ENCODE peak calls at places on chromosome 5, in nine cellular contexts. K is uterus; D is CD8-positive, alpha-beta T cell; I is GM12878; J is colonic mucosa; H is A549; S is right lobe of liver; U is GM06990; M is HCT116. O is an unnamed sample.
A peak's percentile ranks its signal among the peaks of the same experiment; 100 is the strongest.

GRCh38 chr5:167294861-167295685 is 996.4 kb upstream of the WWC1 start:
- DNase-seq in K (no peak), D (no peak), I (no peak), J (peak; percentile 55), H (peak; percentile 88), S (no peak), U (no peak), M (peak; percentile 3), O (no peak)

GRCh38 chr5:61023131-61023530 is 78.1 kb downstream of the NDUFAF2 start:
- DNase-seq in K (no peak), D (no peak), I (no peak), J (no peak), H (no peak), S (no peak), U (no peak), M (no peak), O (no peak)

GRCh38 chr5:172186114-172186695 is 1.8 kb downstream of the STK10 start:
- DNase-seq in K (no peak), D (no peak), I (no peak), J (no peak), H (no peak), S (no peak), U (no peak), M (no peak), O (no peak)

GRCh38 chr5:174327317-174327864 is 281.9 kb downstream of the NSG2 start:
- DNase-seq in K (no peak), D (peak; percentile 22), I (no peak), J (peak; percentile 46), H (peak; percentile 78), S (no peak), U (peak; percentile 27), M (peak; percentile 75), O (peak; percentile 53)

GRCh38 chr5:1930880-1931589 is 48.3 kb upstream of the IRX4 start:
- DNase-seq in K (peak; percentile 56), D (no peak), I (no peak), J (no peak), H (no peak), S (no peak), U (no peak), M (no peak), O (no peak)

GRCh38 chr5:41815663-41816062 is 54.6 kb downstream of the OXCT1 start:
- DNase-seq in K (no peak), D (no peak), I (no peak), J (no peak), H (no peak), S (no peak), U (no peak), M (no peak), O (no peak)

GRCh38 chr5:175363300-175363699 is 80.7 kb downstream of the DRD1 start:
- DNase-seq in K (no peak), D (no peak), I (no peak), J (no peak), H (no peak), S (no peak), U (no peak), M (no peak), O (no peak)

GRCh38 chr5:79526928-79527327 is 13.0 kb upstream of the HOMER1 start:
- DNase-seq in K (no peak), D (no peak), I (no peak), J (no peak), H (no peak), S (no peak), U (no peak), M (no peak), O (no peak)

DNA sequence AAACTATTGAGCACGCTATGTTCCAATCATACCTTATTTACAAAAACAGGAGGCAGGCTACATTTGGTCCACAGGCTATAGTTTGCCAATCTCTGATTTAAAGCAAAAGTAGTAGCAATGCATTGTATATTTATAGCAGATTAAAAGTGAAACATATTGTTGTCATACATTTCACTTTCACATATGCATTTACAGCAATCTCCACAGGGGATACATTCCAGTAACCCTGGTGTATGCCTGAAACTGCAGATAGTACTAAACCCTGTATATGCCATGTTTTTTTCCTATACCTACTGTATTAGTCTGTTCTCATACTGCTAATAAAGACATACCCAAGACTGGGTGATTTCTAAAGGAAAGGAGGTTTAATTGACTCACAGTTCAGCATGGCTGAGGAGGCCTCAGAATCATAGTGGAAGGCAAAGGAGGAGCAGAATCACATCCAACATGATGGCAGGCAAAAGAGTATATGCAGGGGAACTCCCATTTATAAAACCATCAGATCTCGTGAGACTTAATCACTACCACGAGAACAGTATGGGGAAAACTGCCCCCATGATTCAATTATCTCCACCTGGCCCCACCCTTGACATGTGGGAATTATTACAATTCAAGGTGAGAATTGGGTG is 5.9 kb upstream of the CSF1R start:
- DNase-seq in K (no peak), D (no peak), I (no peak), J (no peak), H (no peak), S (no peak), U (no peak), M (no peak), O (no peak)
- TF ChIP-seq CTCF in K (no peak), D (no peak), I (no peak), J (no peak), H (no peak), S (no peak), U (no peak), M (no peak), O (no peak)

GRCh38 chr5:122112063-122112462 is 17.3 kb upstream of the ZNF474 start:
- DNase-seq in K (no peak), D (no peak), I (no peak), J (no peak), H (no peak), S (no peak), U (no peak), M (no peak), O (no peak)
- H3K4me3 ChIP-seq in K (no peak overlapping the region), D (no peak overlapping the region), I (no peak overlapping the region), J (no peak overlapping the region), H (no peak overlapping the region), S (no peak overlapping the region), U (no peak overlapping the region), M (no peak overlapping the region), O (no peak overlapping the region)

GRCh38 chr5:111071413-111071812 is at the start of gene TSLP:
- DNase-seq in K (no peak), D (no peak), I (no peak), J (no peak), H (no peak), S (no peak), U (no peak), M (no peak), O (no peak)

GRCh38 chr5:111068208-111068607 is 3.3 kb upstream of the TSLP start:
- DNase-seq in K (no peak), D (no peak), I (no peak), J (no peak), H (no peak), S (no peak), U (no peak), M (no peak), O (no peak)

GRCh38 chr5:111069839-111070238 is 1.7 kb upstream of the TSLP start:
- DNase-seq in K (no peak), D (no peak), I (no peak), J (no peak), H (no peak), S (no peak), U (no peak), M (no peak), O (no peak)

GRCh38 chr5:111072949-111073682 is 1.6 kb downstream of the TSLP start:
- DNase-seq in K (peak; percentile 20), D (peak; percentile 55), I (no peak), J (peak; percentile 64), H (no peak), S (peak; percentile 81), U (peak; percentile 30), M (peak; percentile 19), O (no peak)

DNA sequence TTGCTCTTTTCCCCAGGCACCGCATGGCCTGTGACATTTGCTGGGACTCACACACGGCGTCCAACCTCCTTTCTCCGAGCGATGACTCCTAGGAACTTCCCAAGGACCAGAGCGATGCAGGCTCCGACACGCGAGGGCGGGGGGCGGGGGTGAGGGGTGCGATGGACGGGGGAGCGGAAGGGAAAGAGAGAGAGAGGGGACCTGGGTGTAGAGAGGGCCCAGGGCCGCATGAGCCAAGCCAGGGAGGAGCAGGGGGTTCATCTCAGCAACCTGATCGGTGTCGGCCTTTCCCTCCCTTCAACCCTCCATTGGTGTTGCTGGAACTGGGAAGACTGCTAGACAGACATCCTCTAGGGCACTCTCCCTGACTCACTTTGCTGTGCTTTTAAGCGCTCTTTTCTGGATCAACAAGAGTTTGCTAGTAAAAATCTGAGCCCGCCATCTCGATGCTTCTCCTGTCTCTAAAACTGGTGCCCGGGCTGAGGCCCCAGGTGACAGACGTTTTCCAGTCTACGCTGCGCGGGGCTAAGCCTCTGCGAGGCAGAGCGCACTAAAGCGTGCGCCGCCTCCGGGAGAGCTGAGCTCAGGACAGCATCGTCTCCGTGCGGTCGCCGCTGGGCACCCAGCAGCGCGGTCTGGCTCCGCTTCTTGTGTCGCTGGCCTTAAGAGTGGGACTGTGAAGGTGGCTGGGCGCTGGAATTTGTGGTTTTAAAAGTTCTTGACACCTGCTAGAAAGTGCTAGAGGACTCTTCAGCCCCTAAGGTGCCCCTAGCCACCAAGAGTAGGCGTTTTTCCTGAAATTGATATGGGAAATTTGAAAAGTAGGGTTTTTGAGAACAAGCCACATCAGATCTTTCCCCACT is 1.0 kb upstream of the TSLP start:
- DNase-seq in K (no peak), D (peak; percentile 10), I (no peak), J (no peak), H (no peak), S (peak; percentile 57), U (no peak), M (no peak), O (no peak)
- TF ChIP-seq CTCF in K (no peak), D (no peak), I (no peak), J (no peak), H (no peak), S (no peak), U (no peak), M (no peak), O (no peak)

GRCh38 chr5:51383494-51384081 is 340 bp downstream of the ISL1 start:
- DNase-seq in K (no peak), D (no peak), I (no peak), J (no peak), H (no peak), S (no peak), U (no peak), M (no peak), O (no peak)

GRCh38 chr5:51382759-51383493 is at the start of gene ISL1:
- DNase-seq in K (no peak), D (no peak), I (no peak), J (peak; percentile 84), H (peak; percentile 60), S (no peak), U (peak; percentile 20), M (peak; percentile 57), O (peak; percentile 35)

GRCh38 chr5:51385214-51385613 is 2.0 kb downstream of the ISL1 start:
- DNase-seq in K (no peak), D (no peak), I (no peak), J (no peak), H (no peak), S (no peak), U (no peak), M (no peak), O (no peak)

GRCh38 chr5:51382508-51382758 is 815 bp upstream of the ISL1 start:
- DNase-seq in K (no peak), D (no peak), I (no peak), J (no peak), H (no peak), S (no peak), U (no peak), M (no peak), O (no peak)

DNA sequence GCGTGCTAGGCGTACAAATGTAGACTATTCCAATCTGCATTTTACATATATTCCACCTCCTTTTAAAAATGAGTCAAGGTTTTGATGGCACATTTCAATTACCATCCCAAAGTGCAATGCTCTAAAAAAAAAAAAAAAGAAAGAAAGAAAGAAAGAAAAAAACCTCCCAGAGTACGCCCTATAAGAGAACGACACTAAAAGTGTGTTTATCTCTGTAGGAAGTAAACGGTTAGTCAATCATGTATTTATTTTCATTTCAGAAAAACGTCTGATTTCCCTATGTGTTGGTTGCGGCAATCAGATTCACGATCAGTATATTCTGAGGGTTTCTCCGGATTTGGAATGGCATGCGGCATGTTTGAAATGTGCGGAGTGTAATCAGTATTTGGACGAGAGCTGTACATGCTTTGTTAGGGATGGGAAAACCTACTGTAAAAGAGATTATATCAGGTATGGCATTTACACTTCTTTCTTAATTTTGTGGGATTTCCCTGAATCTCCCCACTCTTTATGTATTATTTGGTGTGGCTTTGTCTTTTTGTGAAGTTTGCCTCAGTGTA is 1.1 kb downstream of the ISL1 start:
- DNase-seq in K (no peak), D (no peak), I (no peak), J (no peak), H (no peak), S (no peak), U (no peak), M (no peak), O (no peak)
- H3K4me3 ChIP-seq in K (no peak overlapping the region), D (no peak overlapping the region), I (no peak overlapping the region), J (no peak overlapping the region), H (no peak overlapping the region), S (no peak overlapping the region), U (no peak overlapping the region), M (peak overlapping the region; percentile 60), O (no peak overlapping the region)

O was measured in LNCaP clone FGC.